ENCODE peak calls at places on chromosomes 7 and 10, in four cellular contexts. E, A, N and R are unnamed samples.

GRCh38 chr7:46720761-46721160 is 799.7 kb upstream of the IGFBP3 start:
- DNase-seq in E (no peak), A (no peak), N (no peak), R (no peak)

GRCh38 chr10:104123397-104123796 is 1.4 kb downstream of the SFR1 start:
- DNase-seq in E (no peak), A (no peak), N (peak; percentile 61), R (no peak)

GRCh38 chr7:35723011-35723410 is 28.1 kb upstream of the HERPUD2 start:
- DNase-seq in E (no peak), A (no peak), N (no peak), R (no peak)

GRCh38 chr10:84375011-84375410 is 46.6 kb downstream of the CCSER2 start:
- DNase-seq in E (no peak), A (no peak), N (peak; percentile 30), R (peak; percentile 25)

GRCh38 chr7:311131-311680 is 21.2 kb downstream of the FOXL3 start:
- DNase-seq in E (no peak), A (no peak), N (no peak), R (peak; percentile 12)

GRCh38 chr10:80405636-80406035 is 2.7 kb upstream of the PRXL2A start:
- DNase-seq in E (peak; percentile 49), A (peak; percentile 42), N (no peak), R (no peak)

GRCh38 chr7:82665966-82666507 is 222.5 kb upstream of the CACNA2D1 start:
- DNase-seq in E (no peak), A (peak; percentile 27), N (no peak), R (no peak)

GRCh38 chr7:55382251-55382650 is 17.1 kb downstream of the LANCL2 start:
- DNase-seq in E (no peak), A (no peak), N (no peak), R (no peak)

GRCh38 chr10:93701903-93702277 is 502 bp downstream of the FRA10AC1 start:
- DNase-seq in E (no peak), A (no peak), N (peak; percentile 63), R (no peak)